ENCODE peak calls at places on chromosomes 11 and 22, in six cellular contexts. One of them, this sample, is unnamed.

GRCh38 chr22:40196628-40197027 is 18.9 kb downstream of the TNRC6B start:
- DNase-seq in stimulated activated CD4-positive, alpha-beta T cell treated with anti-CD3 and anti-CD28 coated beads, Interleukin-1b, Interleukin-23, amount 100 ng/mL, for 4 hours: peak; percentile 27
- DNase-seq in sciatic nerve: no peak
- DNase-seq in D341Med: no peak
- DNase-seq in skeletal muscle cell: peak; percentile 73
- DNase-seq in heart left ventricle: no peak
- DNase-seq in this sample: no peak

GRCh38 chr11:126163074-126163700 is 48.3 kb downstream of the RPUSD4 start:
- DNase-seq in stimulated activated CD4-positive, alpha-beta T cell treated with anti-CD3 and anti-CD28 coated beads, Interleukin-1b, Interleukin-23, amount 100 ng/mL, for 4 hours: no peak
- DNase-seq in D341Med: no peak
- DNase-seq in heart left ventricle: no peak
- DNase-seq in skeletal muscle cell: peak; percentile 95
- DNase-seq in sciatic nerve: no peak
- DNase-seq in this sample: peak; percentile 64

GRCh38 chr11:120236169-120237107 is 3.5 kb upstream of the POU2F3 start:
- DNase-seq in heart left ventricle: no peak
- DNase-seq in sciatic nerve: no peak
- DNase-seq in skeletal muscle cell: no peak
- DNase-seq in D341Med: no peak
- DNase-seq in stimulated activated CD4-positive, alpha-beta T cell treated with anti-CD3 and anti-CD28 coated beads, Interleukin-1b, Interleukin-23, amount 100 ng/mL, for 4 hours: no peak
- DNase-seq in this sample: peak; percentile 25

GRCh38 chr11:123103326-123103980 is 41.5 kb upstream of the HSPA8 start:
- DNase-seq in D341Med: peak; percentile 57
- DNase-seq in sciatic nerve: peak; percentile 63
- DNase-seq in heart left ventricle: peak; percentile 70
- DNase-seq in stimulated activated CD4-positive, alpha-beta T cell treated with anti-CD3 and anti-CD28 coated beads, Interleukin-1b, Interleukin-23, amount 100 ng/mL, for 4 hours: no peak
- DNase-seq in skeletal muscle cell: peak; percentile 45
- DNase-seq in this sample: peak; percentile 74

GRCh38 chr11:59710136-59710847 is 3.4 kb downstream of the OR10V1 start:
- DNase-seq in skeletal muscle cell: no peak
- DNase-seq in stimulated activated CD4-positive, alpha-beta T cell treated with anti-CD3 and anti-CD28 coated beads, Interleukin-1b, Interleukin-23, amount 100 ng/mL, for 4 hours: no peak
- DNase-seq in sciatic nerve: no peak
- DNase-seq in heart left ventricle: no peak
- DNase-seq in D341Med: no peak
- DNase-seq in this sample: peak; percentile 71

GRCh38 chr22:17120281-17120680 is 879 bp downstream of the TMEM121B start:
- DNase-seq in heart left ventricle: peak; percentile 70
- DNase-seq in stimulated activated CD4-positive, alpha-beta T cell treated with anti-CD3 and anti-CD28 coated beads, Interleukin-1b, Interleukin-23, amount 100 ng/mL, for 4 hours: peak; percentile 34
- DNase-seq in skeletal muscle cell: peak; percentile 6
- DNase-seq in sciatic nerve: peak; percentile 70
- DNase-seq in D341Med: no peak
- DNase-seq in this sample: no peak

GRCh38 chr11:130905512-130905911 is 10.8 kb downstream of the SNX19 start:
- DNase-seq in stimulated activated CD4-positive, alpha-beta T cell treated with anti-CD3 and anti-CD28 coated beads, Interleukin-1b, Interleukin-23, amount 100 ng/mL, for 4 hours: no peak
- DNase-seq in skeletal muscle cell: no peak
- DNase-seq in heart left ventricle: no peak
- DNase-seq in D341Med: no peak
- DNase-seq in sciatic nerve: no peak
- DNase-seq in this sample: no peak

GRCh38 chr11:29534831-29535230 is 482.0 kb downstream of the KCNA4 start:
- DNase-seq in skeletal muscle cell: peak; percentile 22
- DNase-seq in stimulated activated CD4-positive, alpha-beta T cell treated with anti-CD3 and anti-CD28 coated beads, Interleukin-1b, Interleukin-23, amount 100 ng/mL, for 4 hours: no peak
- DNase-seq in heart left ventricle: no peak
- DNase-seq in D341Med: no peak
- DNase-seq in sciatic nerve: no peak
- DNase-seq in this sample: no peak

GRCh38 chr11:68974421-68975194 is 6.2 kb downstream of the MRGPRD start:
- DNase-seq in D341Med: no peak
- DNase-seq in stimulated activated CD4-positive, alpha-beta T cell treated with anti-CD3 and anti-CD28 coated beads, Interleukin-1b, Interleukin-23, amount 100 ng/mL, for 4 hours: no peak
- DNase-seq in sciatic nerve: peak; percentile 23
- DNase-seq in skeletal muscle cell: no peak
- DNase-seq in heart left ventricle: no peak
- DNase-seq in this sample: peak; percentile 49

GRCh38 chr11:40029406-40029805 is 1430.0 kb downstream of the LRRC4C start:
- DNase-seq in skeletal muscle cell: no peak
- DNase-seq in D341Med: no peak
- DNase-seq in sciatic nerve: no peak
- DNase-seq in stimulated activated CD4-positive, alpha-beta T cell treated with anti-CD3 and anti-CD28 coated beads, Interleukin-1b, Interleukin-23, amount 100 ng/mL, for 4 hours: no peak
- DNase-seq in heart left ventricle: no peak
- DNase-seq in this sample: no peak

GRCh38 chr11:102807921-102808320 is 10.0 kb upstream of the MMP1 start:
- DNase-seq in stimulated activated CD4-positive, alpha-beta T cell treated with anti-CD3 and anti-CD28 coated beads, Interleukin-1b, Interleukin-23, amount 100 ng/mL, for 4 hours: no peak
- DNase-seq in D341Med: peak; percentile 38
- DNase-seq in sciatic nerve: no peak
- DNase-seq in skeletal muscle cell: no peak
- DNase-seq in heart left ventricle: no peak
- DNase-seq in this sample: peak; percentile 6

GRCh38 chr11:97118756-97119155 is 728.9 kb downstream of the JRKL start:
- DNase-seq in heart left ventricle: no peak
- DNase-seq in D341Med: no peak
- DNase-seq in stimulated activated CD4-positive, alpha-beta T cell treated with anti-CD3 and anti-CD28 coated beads, Interleukin-1b, Interleukin-23, amount 100 ng/mL, for 4 hours: no peak
- DNase-seq in skeletal muscle cell: no peak
- DNase-seq in sciatic nerve: no peak
- DNase-seq in this sample: no peak

GRCh38 chr11:114080219-114080618 is 20.7 kb downstream of the ZBTB16 start:
- DNase-seq in D341Med: no peak
- DNase-seq in sciatic nerve: no peak
- DNase-seq in heart left ventricle: peak; percentile 49
- DNase-seq in skeletal muscle cell: peak; percentile 43
- DNase-seq in stimulated activated CD4-positive, alpha-beta T cell treated with anti-CD3 and anti-CD28 coated beads, Interleukin-1b, Interleukin-23, amount 100 ng/mL, for 4 hours: no peak
- DNase-seq in this sample: no peak

GRCh38 chr11:64619811-64620285 is 28.8 kb downstream of the SLC22A12 start:
- DNase-seq in stimulated activated CD4-positive, alpha-beta T cell treated with anti-CD3 and anti-CD28 coated beads, Interleukin-1b, Interleukin-23, amount 100 ng/mL, for 4 hours: no peak
- DNase-seq in D341Med: no peak
- DNase-seq in sciatic nerve: peak; percentile 74
- DNase-seq in heart left ventricle: no peak
- DNase-seq in skeletal muscle cell: peak; percentile 49
- DNase-seq in this sample: peak; percentile 66

GRCh38 chr22:25091449-25091848 is 108.2 kb upstream of the CRYBB3 start:
- DNase-seq in D341Med: no peak
- DNase-seq in heart left ventricle: no peak
- DNase-seq in skeletal muscle cell: no peak
- DNase-seq in stimulated activated CD4-positive, alpha-beta T cell treated with anti-CD3 and anti-CD28 coated beads, Interleukin-1b, Interleukin-23, amount 100 ng/mL, for 4 hours: no peak
- DNase-seq in sciatic nerve: no peak
- DNase-seq in this sample: no peak

GRCh38 chr22:43345761-43346261 is 2.6 kb upstream of the SCUBE1 start:
- DNase-seq in skeletal muscle cell: no peak
- DNase-seq in sciatic nerve: no peak
- DNase-seq in heart left ventricle: no peak
- DNase-seq in stimulated activated CD4-positive, alpha-beta T cell treated with anti-CD3 and anti-CD28 coated beads, Interleukin-1b, Interleukin-23, amount 100 ng/mL, for 4 hours: no peak
- DNase-seq in D341Med: no peak
- DNase-seq in this sample: no peak

GRCh38 chr11:20421902-20422301 is 34.4 kb downstream of the PRMT3 start:
- DNase-seq in sciatic nerve: no peak
- DNase-seq in D341Med: no peak
- DNase-seq in skeletal muscle cell: no peak
- DNase-seq in stimulated activated CD4-positive, alpha-beta T cell treated with anti-CD3 and anti-CD28 coated beads, Interleukin-1b, Interleukin-23, amount 100 ng/mL, for 4 hours: no peak
- DNase-seq in heart left ventricle: no peak
- DNase-seq in this sample: peak; percentile 38